ENCODE peak calls at places on chromosomes 13 and 19, in nine cellular contexts. E is heart left ventricle, K is GM12878, O is nephron progenitor cell, V is SK-N-SH, G is neural crest cell, I is tibial nerve, A is mucosa of descending colon, U is astrocyte. P is an unnamed sample.

GRCh38 chr13:23020246-23020843 is 160.4 kb upstream of the SGCG start:
- DNase-seq in U (peak; percentile 23), O (peak; percentile 45), G (peak; percentile 17), I (peak; percentile 39), A (no peak), K (peak; percentile 34), E (peak; percentile 12), V (peak; percentile 38), P (peak; percentile 15)

GRCh38 chr13:112447761-112448603 is 71.8 kb downstream of the SPACA7 start:
- DNase-seq in V (peak; percentile 18), E (no peak), O (no peak), A (no peak), I (no peak), G (no peak), U (no peak), K (no peak), P (no peak)

GRCh38 chr19:4096049-4096892 is 27.7 kb downstream of the MAP2K2 start:
- DNase-seq in E (no peak), G (no peak), V (no peak), K (no peak), O (no peak), A (peak; percentile 92), I (no peak), U (no peak), P (no peak)

GRCh38 chr13:97498419-97498818 is 64.5 kb downstream of the RAP2A start:
- DNase-seq in U (no peak), A (no peak), O (no peak), E (no peak), I (no peak), V (no peak), G (no peak), K (no peak), P (no peak)

GRCh38 chr19:21568816-21569496 is 63.6 kb downstream of the ZNF429 start:
- DNase-seq in V (no peak), K (no peak), E (peak; percentile 92), U (peak; percentile 89), O (no peak), G (no peak), I (peak; percentile 87), A (no peak), P (no peak)

GRCh38 chr19:41354343-41354974 is 737 bp upstream of the TGFB1 start:
- DNase-seq in I (no peak), O (no peak), V (no peak), E (no peak), G (no peak), U (no peak), A (peak; percentile 68), K (no peak), P (no peak)

GRCh38 chr19:40808497-40808896 is 9.5 kb downstream of the EGLN2 start:
- DNase-seq in I (no peak), U (no peak), K (no peak), G (no peak), E (no peak), A (no peak), O (no peak), V (no peak), P (no peak)

GRCh38 chr19:1015782-1016646 is 4.9 kb downstream of the TMEM259 start:
- DNase-seq in E (no peak), U (no peak), I (no peak), G (no peak), O (no peak), A (no peak), V (no peak), K (no peak), P (no peak)

GRCh38 chr19:43765109-43765876 is 10.5 kb upstream of the SMG9 start:
- DNase-seq in K (peak; percentile 95), E (peak; percentile 35), O (no peak), A (peak; percentile 86), V (no peak), G (no peak), I (no peak), U (peak; percentile 98), P (no peak)

GRCh38 chr19:57465680-57466381 is 8.9 kb upstream of the VN1R1 start:
- DNase-seq in V (peak; percentile 48), O (no peak), K (peak; percentile 12), U (no peak), I (no peak), G (no peak), E (no peak), A (no peak), P (no peak)

GRCh38 chr19:32464279-32464678 is 58.7 kb downstream of the DPY19L3 start:
- DNase-seq in E (no peak), U (no peak), O (no peak), A (no peak), V (peak; percentile 37), G (no peak), I (no peak), K (no peak), P (no peak)

GRCh38 chr13:32246468-32246867 is 68.7 kb downstream of the ZAR1L start:
- DNase-seq in A (no peak), I (no peak), O (peak; percentile 62), G (peak; percentile 49), E (peak; percentile 54), K (no peak), V (peak; percentile 48), U (peak; percentile 53), P (peak; percentile 25)

GRCh38 chr19:46841458-46842083 is 9.1 kb downstream of the AP2S1 start:
- DNase-seq in K (no peak), G (no peak), A (no peak), I (no peak), U (no peak), V (no peak), E (peak; percentile 82), O (no peak), P (no peak)

GRCh38 chr19:13538854-13539253 is 32.6 kb upstream of the CACNA1A start:
- DNase-seq in O (no peak), U (no peak), G (no peak), A (no peak), K (no peak), I (no peak), V (no peak), E (no peak), P (no peak)

GRCh38 chr13:24116103-24116502 is 44.4 kb upstream of the SPATA13 start:
- DNase-seq in E (no peak), U (peak; percentile 36), K (no peak), I (no peak), A (no peak), G (no peak), O (no peak), V (no peak), P (no peak)

GRCh38 chr13:93320942-93321341 is 94.3 kb downstream of the GPC6 start:
- DNase-seq in G (no peak), K (no peak), A (no peak), E (no peak), U (peak; percentile 54), I (no peak), O (no peak), V (no peak), P (no peak)

GRCh38 chr19:48461651-48461981 is 6.2 kb downstream of the KCNJ14 start:
- DNase-seq in V (peak; percentile 23), E (no peak), U (no peak), A (no peak), K (no peak), G (no peak), I (no peak), O (no peak), P (no peak)

GRCh38 chr13:24323036-24323738 is 13.8 kb downstream of the C1QTNF9 start:
- DNase-seq in U (no peak), O (no peak), K (no peak), I (no peak), E (no peak), A (peak; percentile 58), G (no peak), V (no peak), P (no peak)

GRCh38 chr19:13077233-13077632 is 25.4 kb downstream of the LYL1 start:
- DNase-seq in I (no peak), U (no peak), E (no peak), V (peak; percentile 86), K (no peak), G (no peak), A (no peak), O (no peak), P (no peak)

DNA sequence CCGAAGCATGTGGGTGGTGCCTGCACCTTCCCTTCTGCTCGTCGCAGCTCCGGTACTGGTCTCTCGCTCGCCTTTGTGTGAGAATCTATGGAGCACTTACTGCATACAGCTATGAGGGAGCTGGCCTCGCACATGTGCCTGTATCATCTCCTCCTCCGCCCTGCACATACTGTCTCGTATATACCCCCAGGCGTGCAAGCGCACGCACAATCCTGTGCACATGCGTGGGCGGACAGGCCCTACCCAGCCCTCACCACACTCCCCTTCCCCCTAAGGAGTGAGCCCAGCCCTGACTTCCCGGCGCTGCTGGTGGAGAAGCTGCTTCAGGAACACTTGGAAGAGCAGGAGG is 8.7 kb downstream of the PIK3R2 start:
- DNase-seq in A (peak; percentile 64), U (no peak), I (no peak), V (no peak), K (no peak), E (no peak), G (no peak), O (no peak), P (no peak)
- TF ChIP-seq CTCF in A (no peak), U (no peak), I (no peak), V (no peak), K (no peak), E (no peak), G (no peak), O (no peak), P (no peak)

GRCh38 chr13:106691861-106692260 is 123.9 kb upstream of the ARGLU1 start:
- DNase-seq in O (no peak), U (no peak), G (no peak), E (no peak), V (no peak), K (no peak), I (no peak), A (no peak), P (no peak)
- TF ChIP-seq CTCF in O (no peak), U (no peak), G (no peak), E (no peak), V (no peak), K (no peak), I (no peak), A (no peak), P (no peak)

DNA sequence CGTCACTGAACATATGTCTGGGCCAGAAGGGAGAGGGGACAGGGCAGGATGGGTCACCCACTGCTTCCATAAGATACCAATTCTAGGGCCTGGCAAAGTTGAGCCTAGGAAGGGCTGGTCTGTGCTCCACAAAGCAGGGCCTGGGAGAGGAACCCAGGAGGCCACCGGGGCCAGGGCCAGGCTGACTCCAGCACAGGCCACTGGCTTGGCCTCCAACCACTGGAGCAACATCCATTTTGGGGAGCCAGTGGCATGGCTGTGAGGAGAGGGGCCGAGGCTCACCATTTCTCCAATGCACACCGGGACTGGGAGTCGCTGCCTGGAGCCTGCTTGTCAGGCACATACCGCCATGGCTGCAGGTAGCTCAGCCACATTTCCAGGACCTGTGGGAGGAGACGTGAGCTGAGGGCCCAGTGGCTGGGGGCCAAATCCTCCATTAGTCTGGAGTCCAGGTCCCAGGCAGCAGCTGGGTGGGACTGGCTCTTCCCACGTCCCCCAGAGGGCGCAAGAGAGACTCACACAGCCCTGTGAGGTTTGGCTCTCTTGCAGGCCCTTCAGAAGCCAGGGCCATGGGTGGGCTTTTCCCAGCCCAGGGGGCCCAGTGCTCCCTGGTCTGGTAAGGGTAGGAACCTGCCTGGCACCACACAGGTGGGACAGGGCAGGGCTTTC is 27.7 kb downstream of the TUBA3C start:
- DNase-seq in G (no peak), K (no peak), V (peak; percentile 50), E (no peak), I (no peak), U (no peak), O (no peak), A (no peak), P (no peak)
- TF ChIP-seq CTCF in G (no peak), K (no peak), V (peak; percentile 51), E (no peak), I (no peak), U (no peak), O (no peak), A (no peak), P (no peak)

GRCh38 chr13:103299079-103299478 is 232.9 kb upstream of the SLC10A2 start:
- DNase-seq in V (no peak), O (no peak), I (no peak), U (no peak), K (no peak), A (peak; percentile 52), E (no peak), G (no peak), P (no peak)
- TF ChIP-seq CTCF in V (no peak), O (no peak), I (no peak), U (no peak), K (no peak), A (no peak), E (no peak), G (no peak), P (no peak)